ENCODE peak calls at places on chromosomes 16 and 17, in four cellular contexts. O is body of pancreas, H is heart left ventricle, R is suprapubic skin. Q is an unnamed sample.

GRCh38 chr16:56606688-56607618 is 1.4 kb upstream of the MT2A start:
- DNase-seq in H (peak; percentile 68), R (peak; percentile 96), O (peak; percentile 70), Q (peak; percentile 94)

GRCh38 chr17:2947588-2947950 is 115.8 kb downstream of the OR1D5 start:
- DNase-seq in R (peak; percentile 37), H (no peak), O (no peak), Q (peak; percentile 68)

GRCh38 chr17:72116692-72117469 is 3.9 kb upstream of the SOX9 start:
- DNase-seq in O (peak; percentile 35), R (no peak), H (peak; percentile 32), Q (peak; percentile 77)

GRCh38 chr17:12691173-12691572 is 25.5 kb downstream of the MYOCD start:
- DNase-seq in O (no peak), R (no peak), H (no peak), Q (no peak)

GRCh38 chr17:68400404-68400735 is 56.9 kb downstream of the WIPI1 start:
- DNase-seq in R (peak; percentile 64), O (no peak), H (no peak), Q (no peak)

GRCh38 chr17:75109047-75109406 is 742 bp upstream of the ARMC7 start:
- DNase-seq in R (no peak), O (no peak), H (no peak), Q (peak; percentile 79)

GRCh38 chr16:87636050-87636684 is 33.9 kb downstream of the JPH3 start:
- DNase-seq in R (peak; percentile 85), H (peak; percentile 89), O (peak; percentile 82), Q (peak; percentile 100)

GRCh38 chr16:17368511-17368910 is 102.2 kb downstream of the XYLT1 start:
- DNase-seq in R (no peak), H (no peak), O (no peak), Q (no peak)

GRCh38 chr17:73719588-73720071 is 75.4 kb upstream of the SDK2 start:
- DNase-seq in H (peak; percentile 74), R (no peak), O (no peak), Q (no peak)

GRCh38 chr16:16045879-16046278 is 96.5 kb downstream of the ABCC1 start:
- DNase-seq in R (no peak), H (no peak), O (no peak), Q (no peak)

GRCh38 chr16:26058326-26058725 is 366.6 kb downstream of the HS3ST4 start:
- DNase-seq in R (no peak), H (no peak), O (no peak), Q (no peak)

GRCh38 chr16:64969221-64969620 is 152.6 kb downstream of the CDH11 start:
- DNase-seq in O (no peak), R (no peak), H (no peak), Q (no peak)

GRCh38 chr17:15309793-15310192 is 31.6 kb downstream of the TEKT3 start:
- DNase-seq in R (no peak), H (no peak), O (no peak), Q (no peak)

GRCh38 chr16:81885976-81886586 is 107.0 kb downstream of the PLCG2 start:
- DNase-seq in O (no peak), H (no peak), R (no peak), Q (no peak)

GRCh38 chr16:84541999-84542876 is 37.8 kb upstream of the MEAK7 start:
- DNase-seq in O (no peak), R (no peak), H (no peak), Q (no peak)

GRCh38 chr17:82440377-82440981 is 10.1 kb downstream of the CYBC1 start:
- DNase-seq in H (no peak), O (no peak), R (peak; percentile 63), Q (peak; percentile 84)

GRCh38 chr16:35841632-35842031 is 2382.2 kb downstream of the TP53TG3F start:
- DNase-seq in O (no peak), R (no peak), H (no peak), Q (no peak)
- H3K9me3 ChIP-seq in O (no peaks in the 10 kb centered on the region), R (peaks cover 3% of the 10 kb centered on the region), H (peaks cover 4% of the 10 kb centered on the region), Q (no peaks in the 10 kb centered on the region)

GRCh38 chr17:65018612-65019290 is 37.8 kb downstream of the GNA13 start:
- DNase-seq in R (no peak), H (no peak), O (no peak), Q (no peak)

GRCh38 chr17:65017375-65017774 is 39.2 kb downstream of the GNA13 start:
- DNase-seq in H (no peak), R (no peak), O (no peak), Q (no peak)

GRCh38 chr17:65022751-65023421 is 33.7 kb downstream of the GNA13 start:
- DNase-seq in R (no peak), H (no peak), O (no peak), Q (peak; percentile 86)

GRCh38 chr17:65022137-65022536 is 34.4 kb downstream of the GNA13 start:
- DNase-seq in H (no peak), O (no peak), R (no peak), Q (no peak)

DNA sequence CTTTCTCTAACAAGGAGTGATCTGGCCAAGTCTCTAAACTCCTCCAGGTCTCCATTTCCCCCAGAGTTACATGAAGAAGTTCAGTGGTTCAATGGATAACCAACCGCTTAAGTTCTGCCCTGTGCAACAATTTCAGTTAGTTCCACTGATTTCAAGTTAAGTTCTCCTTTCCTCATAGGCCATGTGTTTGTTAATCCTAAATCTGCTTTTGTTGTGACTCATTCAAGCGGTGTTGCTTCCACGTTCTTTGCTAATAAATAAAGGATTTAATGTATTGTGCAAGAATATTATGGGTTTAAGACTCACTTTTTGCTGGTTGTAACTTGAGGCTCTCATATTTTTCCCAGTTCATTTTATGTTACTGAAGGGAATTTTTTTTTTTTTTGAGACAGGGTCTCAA is 36.3 kb downstream of the GNA13 start:
- DNase-seq in O (no peak), R (no peak), H (no peak), Q (no peak)
- H3K4me1 ChIP-seq in O (peaks cover 27% of the 10 kb centered on the region), R (peaks cover 73% of the 10 kb centered on the region), H (peaks cover 57% of the 10 kb centered on the region), Q (peaks cover 34% of the 10 kb centered on the region)

GRCh38 chr16:10954903-10955302 is 10.5 kb downstream of the CLEC16A start:
- DNase-seq in O (no peak), R (no peak), H (no peak), Q (no peak)
- H3K9me3 ChIP-seq in O (no peaks in the 10 kb centered on the region), R (no peaks in the 10 kb centered on the region), H (no peaks in the 10 kb centered on the region), Q (no peaks in the 10 kb centered on the region)

GRCh38 chr16:69324013-69324531 is 6.3 kb downstream of the PDF start:
- DNase-seq in R (no peak), O (peak; percentile 70), H (peak; percentile 80), Q (peak; percentile 87)

GRCh38 chr16:69324585-69325253 is 5.7 kb downstream of the PDF start:
- DNase-seq in H (no peak), R (no peak), O (no peak), Q (peak; percentile 86)

GRCh38 chr16:69327585-69328310 is 2.6 kb downstream of the PDF start:
- DNase-seq in O (no peak), H (no peak), R (no peak), Q (no peak)

GRCh38 chr16:69326172-69326873 is 4.1 kb downstream of the PDF start:
- DNase-seq in R (no peak), H (no peak), O (no peak), Q (no peak)

DNA sequence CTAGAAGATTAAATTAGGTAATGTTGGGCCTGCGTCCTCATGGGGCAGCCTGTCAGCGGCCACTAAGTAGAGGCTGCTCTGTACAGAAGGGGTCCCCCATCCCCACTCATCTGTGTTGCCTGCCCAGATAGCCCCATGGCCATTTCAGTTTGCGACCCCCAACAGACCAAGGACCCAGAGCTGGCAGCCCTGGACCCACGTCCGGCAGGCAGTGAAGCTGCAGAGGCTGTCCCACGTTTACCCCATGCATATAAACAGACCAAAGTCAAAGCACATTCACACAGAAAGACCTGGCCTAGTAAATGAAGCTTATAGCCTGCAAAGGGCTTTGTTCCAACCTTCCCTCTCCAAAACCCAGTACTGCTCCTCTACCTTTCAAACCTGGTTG is 4.6 kb downstream of the PDF start:
- DNase-seq in H (no peak), R (no peak), O (no peak), Q (no peak)
- H3K4me1 ChIP-seq in H (peaks cover 41% of the 10 kb centered on the region), R (peaks cover 32% of the 10 kb centered on the region), O (peaks cover 59% of the 10 kb centered on the region), Q (peaks cover 28% of the 10 kb centered on the region)

DNA sequence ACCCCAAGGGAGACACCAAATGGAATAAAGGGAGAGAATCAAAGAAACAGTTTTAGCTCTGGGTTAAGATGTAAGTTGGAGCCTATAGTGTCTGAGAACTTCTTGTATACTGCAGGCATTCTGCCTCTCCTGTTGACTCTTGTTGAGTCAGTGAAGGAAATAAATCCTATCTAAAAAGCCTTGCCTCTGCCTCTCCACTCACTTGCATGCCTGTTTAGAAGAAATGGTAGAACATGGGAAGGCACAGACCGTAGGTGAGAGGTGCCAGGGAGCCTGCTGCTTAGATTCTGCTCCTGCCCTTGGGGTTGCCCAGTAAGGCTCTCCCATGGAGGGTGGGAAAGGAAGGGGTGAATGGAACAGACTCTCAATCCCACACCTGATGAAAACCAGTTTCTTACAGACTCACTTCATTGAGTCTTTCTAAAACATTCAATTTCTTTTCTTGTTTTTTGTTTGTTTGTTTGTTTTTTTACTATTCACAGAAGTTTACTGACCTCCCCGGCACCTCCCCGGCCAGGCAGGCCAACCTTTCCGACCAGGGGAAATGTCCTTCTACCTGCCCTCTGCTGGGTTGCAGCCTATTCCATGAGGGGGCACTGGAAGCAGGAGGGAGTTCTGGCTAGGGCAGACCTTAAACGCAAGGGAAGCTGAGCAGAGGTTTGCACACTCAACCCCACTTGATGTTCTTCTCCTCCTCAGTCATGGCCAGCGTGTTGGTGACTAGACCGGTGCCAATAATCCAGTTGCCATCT is 211.7 kb upstream of the WSB1 start:
- DNase-seq in H (no peak), O (no peak), R (no peak), Q (no peak)
- H3K9me3 ChIP-seq in H (no peaks in the 10 kb centered on the region), O (no peaks in the 10 kb centered on the region), R (no peaks in the 10 kb centered on the region), Q (no peaks in the 10 kb centered on the region)

GRCh38 chr16:89600427-89600826 is 13.0 kb upstream of the DPEP1 start:
- DNase-seq in O (no peak), R (no peak), H (no peak), Q (no peak)

GRCh38 chr16:89601906-89602272 is 11.6 kb upstream of the DPEP1 start:
- DNase-seq in R (no peak), H (no peak), O (no peak), Q (peak; percentile 94)

GRCh38 chr16:89602273-89602951 is 11.0 kb upstream of the DPEP1 start:
- DNase-seq in O (no peak), R (peak; percentile 59), H (no peak), Q (peak; percentile 100)

GRCh38 chr16:89599902-89600301 is 13.5 kb upstream of the DPEP1 start:
- DNase-seq in H (no peak), O (no peak), R (no peak), Q (no peak)

GRCh38 chr16:89600956-89601355 is 12.5 kb upstream of the DPEP1 start:
- DNase-seq in R (no peak), H (no peak), O (no peak), Q (peak; percentile 91)
- H3K4me1 ChIP-seq in R (peaks cover 26% of the 10 kb centered on the region), H (peaks cover 3% of the 10 kb centered on the region), O (no peaks in the 10 kb centered on the region), Q (peaks cover 15% of the 10 kb centered on the region)

DNA sequence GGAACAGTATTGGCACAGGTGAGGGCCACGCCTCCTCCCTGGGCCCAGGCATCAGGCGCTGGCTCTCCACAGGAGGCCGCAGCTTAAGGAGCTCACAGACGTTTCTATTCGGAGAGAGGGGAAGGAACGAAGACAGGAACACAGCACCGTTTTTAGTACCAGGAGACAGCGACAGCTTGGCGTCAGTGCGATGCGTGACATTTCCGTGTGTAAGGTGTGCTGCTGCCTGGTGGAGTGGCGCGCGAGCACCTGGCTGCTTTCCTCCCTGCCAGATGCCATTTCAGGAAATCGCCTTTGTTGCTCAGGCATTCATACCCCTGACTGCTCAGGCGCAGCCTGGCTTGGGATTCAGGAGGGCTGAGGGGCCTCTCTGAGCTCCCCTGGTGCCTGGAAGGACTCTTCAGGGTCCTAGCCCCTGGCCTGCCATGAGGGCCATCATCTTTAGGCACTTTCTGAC is 367.5 kb downstream of the CPPED1 start:
- DNase-seq in O (no peak), R (no peak), H (no peak), Q (no peak)
- H3K9me3 ChIP-seq in O (no peaks in the 10 kb centered on the region), R (no peaks in the 10 kb centered on the region), H (no peaks in the 10 kb centered on the region), Q (no peaks in the 10 kb centered on the region)

GRCh38 chr17:52148288-52148968 is 10.1 kb downstream of the CA10 start:
- DNase-seq in H (no peak), O (no peak), R (no peak), Q (no peak)
- H3K4me1 ChIP-seq in H (no peaks in the 10 kb centered on the region), O (peaks cover 11% of the 10 kb centered on the region), R (peaks cover 5% of the 10 kb centered on the region), Q (no peaks in the 10 kb centered on the region)

Q was measured in osteoblast.